ENCODE peak calls at places on chromosomes 12 and 14, in nine cellular contexts. U is lung; F is IMR-90; H is CD4-positive, alpha-beta T cell; Z is A549; J is tibial artery; V is HCT116; P is suprapubic skin; S is breast epithelium. K is an unnamed sample.

GRCh38 chr12:127272864-127273263 is 994.1 kb upstream of the TMEM132C start:
- DNase-seq in Z (no peak), V (no peak), F (peak; percentile 90), U (no peak), H (no peak), S (no peak), J (no peak), P (no peak), K (no peak)

GRCh38 chr12:48197549-48197966 is 5.5 kb downstream of the OR10AD1 start:
- DNase-seq in Z (peak; percentile 51), F (no peak), J (no peak), U (no peak), V (peak; percentile 23), P (no peak), S (no peak), H (no peak), K (no peak)

GRCh38 chr12:72057330-72057911 is 118.8 kb downstream of the TPH2 start:
- DNase-seq in F (no peak), V (no peak), H (no peak), P (no peak), U (no peak), J (no peak), Z (no peak), S (no peak), K (no peak)

GRCh38 chr14:61498811-61499210 is 177.4 kb downstream of the PRKCH start:
- DNase-seq in Z (no peak), F (peak; percentile 68), V (no peak), P (no peak), S (no peak), J (no peak), U (no peak), H (no peak), K (no peak)

GRCh38 chr14:102883028-102883953 is 39.2 kb upstream of the AMN start:
- DNase-seq in F (no peak), H (no peak), Z (no peak), J (no peak), P (no peak), U (no peak), S (no peak), V (no peak), K (no peak)

GRCh38 chr12:46266382-46266791 is 2.5 kb downstream of the SLC38A1 start:
- DNase-seq in U (no peak), S (no peak), P (no peak), F (peak; percentile 61), H (peak; percentile 30), V (no peak), J (peak; percentile 31), Z (peak; percentile 41), K (no peak)

GRCh38 chr14:94334837-94335236 is 11.7 kb upstream of the SERPINA6 start:
- DNase-seq in U (no peak), H (no peak), P (no peak), F (no peak), S (no peak), V (no peak), Z (no peak), J (no peak), K (no peak)

GRCh38 chr12:21369141-21369980 is 3.3 kb upstream of the IAPP start:
- DNase-seq in V (no peak), S (no peak), F (no peak), P (no peak), Z (no peak), J (no peak), H (no peak), U (no peak), K (no peak)

GRCh38 chr12:51443573-51443972 is 18.9 kb downstream of the SLC4A8 start:
- DNase-seq in U (no peak), J (no peak), P (no peak), H (no peak), Z (no peak), F (no peak), V (no peak), S (no peak), K (no peak)

GRCh38 chr14:56694609-56695008 is 115.0 kb downstream of the TMEM260 start:
- DNase-seq in S (no peak), F (no peak), P (no peak), Z (no peak), U (no peak), V (no peak), H (no peak), J (no peak), K (no peak)

GRCh38 chr14:103770902-103771301 is 55.3 kb downstream of the ZFYVE21 start:
- DNase-seq in Z (no peak), P (no peak), H (no peak), J (no peak), F (no peak), V (no peak), U (no peak), S (no peak), K (no peak)

GRCh38 chr12:55822228-55822627 is 4.4 kb downstream of the ORMDL2 start:
- DNase-seq in V (no peak), H (no peak), U (no peak), Z (peak; percentile 62), P (no peak), S (no peak), F (no peak), J (no peak), K (no peak)

GRCh38 chr14:96493178-96493577 is 9.0 kb upstream of the PAPOLA start:
- DNase-seq in H (no peak), J (no peak), P (no peak), S (no peak), U (no peak), Z (no peak), F (no peak), V (no peak), K (no peak)

GRCh38 chr14:76346391-76347160 is 29.4 kb upstream of the ESRRB start:
- DNase-seq in U (no peak), H (no peak), Z (no peak), V (no peak), J (no peak), P (no peak), S (no peak), F (no peak), K (no peak)

GRCh38 chr12:62232143-62232729 is 28.0 kb upstream of the USP15 start:
- DNase-seq in S (no peak), Z (no peak), P (no peak), U (no peak), F (no peak), H (no peak), J (no peak), V (no peak), K (no peak)

DNA sequence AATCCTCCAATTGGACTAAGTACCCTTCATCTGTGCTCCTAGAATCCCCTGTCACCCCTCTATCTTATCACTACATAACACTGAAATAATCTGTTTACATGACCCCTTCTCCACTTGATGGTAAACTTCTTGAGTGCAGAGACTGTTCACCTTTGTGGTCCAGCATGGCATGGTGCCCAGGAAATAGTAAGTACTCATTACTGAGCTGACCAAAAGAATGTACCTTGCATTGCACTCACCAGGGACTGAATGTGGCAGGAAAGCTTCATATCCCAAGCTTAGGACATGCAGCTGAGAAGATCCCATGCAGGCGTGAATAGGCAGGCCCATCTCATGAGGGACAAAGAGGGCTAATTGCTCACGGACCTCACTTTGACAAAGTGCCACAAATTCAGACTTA is 1.4 kb upstream of the GARIN2 start:
- DNase-seq in Z (no peak), P (no peak), V (peak; percentile 85), H (no peak), J (no peak), F (peak; percentile 86), U (peak; percentile 78), S (no peak), K (no peak)
- H3K27ac ChIP-seq in Z (peak overlapping the region; percentile 65), P (no peak overlapping the region), V (peak overlapping the region; percentile 39), H (no peak overlapping the region), J (no peak overlapping the region), F (no peak overlapping the region), U (no peak overlapping the region), S (no peak overlapping the region), K (no peak overlapping the region)

DNA sequence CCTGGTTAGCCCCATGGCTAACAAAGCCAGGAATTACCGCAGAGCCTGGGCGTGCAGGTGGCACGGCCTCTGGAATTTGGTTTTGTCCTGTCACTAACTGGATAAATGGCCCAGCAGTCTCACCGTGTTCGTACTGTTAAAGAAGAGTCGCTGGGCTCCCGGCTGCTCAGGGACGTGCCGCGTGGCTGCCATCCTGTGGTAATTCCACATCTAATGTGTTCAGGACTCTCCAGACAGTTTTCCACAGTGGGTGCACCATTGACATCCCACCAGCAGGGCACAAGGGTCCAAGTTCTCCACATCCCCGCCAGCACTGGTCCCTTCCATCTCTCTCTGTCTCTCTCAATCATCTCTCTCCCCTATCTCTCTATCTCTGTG is 19.6 kb downstream of the NOC4L start:
- DNase-seq in P (no peak), H (no peak), S (no peak), U (no peak), F (no peak), Z (no peak), J (no peak), V (no peak), K (no peak)
- TF ChIP-seq CTCF in P (no peak), H (no peak), S (no peak), U (no peak), F (no peak), Z (no peak), J (no peak), V (no peak), K (no peak)

DNA sequence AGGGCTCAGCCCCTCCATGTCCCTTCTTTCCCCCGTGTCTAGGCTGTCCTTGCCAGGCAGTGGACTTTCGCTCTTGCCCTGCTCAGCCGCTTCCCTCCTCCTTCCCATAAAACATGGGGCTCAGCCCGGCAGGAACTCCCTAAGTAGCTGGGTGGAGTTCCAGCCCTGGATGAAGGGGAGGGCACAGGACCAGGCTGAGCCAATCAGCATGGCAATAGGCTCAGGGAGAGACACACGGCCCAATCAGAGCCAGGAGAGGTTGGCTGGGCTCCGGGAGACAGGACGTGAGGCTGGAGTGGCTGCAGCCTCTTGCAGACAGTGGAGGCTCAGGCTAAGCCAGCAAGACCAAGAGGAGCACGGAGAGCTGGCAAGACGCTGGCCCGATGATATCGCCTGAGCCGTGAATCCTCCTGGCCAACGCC is 54.3 kb downstream of the GALNT9 start:
- DNase-seq in J (no peak), F (peak; percentile 20), U (no peak), P (no peak), H (no peak), S (no peak), Z (peak; percentile 92), V (peak; percentile 82), K (no peak)
- H3K9me3 ChIP-seq in J (no peaks in the 10 kb centered on the region), F (peaks cover 2% of the 10 kb centered on the region), U (peaks cover 12% of the 10 kb centered on the region), P (no peaks in the 10 kb centered on the region), H (no peaks in the 10 kb centered on the region), S (no peaks in the 10 kb centered on the region), Z (no peaks in the 10 kb centered on the region), V (no peaks in the 10 kb centered on the region), K (no peaks in the 10 kb centered on the region)

DNA sequence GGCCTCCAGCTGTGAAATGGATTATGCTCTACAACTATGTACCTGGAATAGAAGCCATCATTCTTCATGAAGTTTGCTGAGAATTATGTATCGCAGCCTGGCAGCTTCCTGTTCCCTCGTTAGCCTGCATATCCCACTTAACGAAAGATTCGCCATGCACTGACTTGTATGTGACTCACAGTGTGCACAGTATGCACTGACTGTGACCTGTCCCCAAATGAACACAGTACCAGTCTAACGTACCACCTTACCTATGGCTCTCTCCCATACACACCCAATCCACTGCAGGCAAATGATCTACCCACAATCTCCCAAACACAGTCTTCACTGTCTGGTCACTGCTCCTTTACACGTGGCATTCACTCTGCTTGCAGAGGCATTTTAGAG is 163.5 kb upstream of the EEA1 start:
- DNase-seq in F (no peak), U (no peak), P (no peak), S (no peak), H (no peak), V (no peak), J (no peak), Z (no peak), K (no peak)
- H3K27ac ChIP-seq in F (no peak overlapping the region), U (no peak overlapping the region), P (no peak overlapping the region), S (no peak overlapping the region), H (no peak overlapping the region), V (no peak overlapping the region), J (no peak overlapping the region), Z (no peak overlapping the region), K (peak overlapping the region; percentile 10)